ENCODE peak calls at places on chromosomes 2 and 18, in four cellular contexts. E is Daoy, X is germinal center, C is NCI-H1436. S is an unnamed sample.

GRCh38 chr2:236718207-236718992 is 148.8 kb downstream of the ACKR3 start:
- DNase-seq in X (no peak), E (peak), C (no peak), S (no peak)

GRCh38 chr2:30040147-30040546 is 106.7 kb upstream of the YPEL5 start:
- DNase-seq in X (no peak), C (no peak), E (no peak), S (no peak)

GRCh38 chr2:8626572-8626971 is 55.3 kb upstream of the ID2 start:
- DNase-seq in X (no peak), C (no peak), E (no peak), S (no peak)

GRCh38 chr2:142423603-142424002 is 292.8 kb upstream of the LRP1B start:
- DNase-seq in C (no peak), X (no peak), E (no peak), S (peak)

GRCh38 chr2:85589166-85589565 is 4.9 kb downstream of the VAMP5 start:
- DNase-seq in E (no peak), C (no peak), X (no peak), S (no peak)

GRCh38 chr2:130374587-130375290 is 18.9 kb downstream of the PTPN18 start:
- DNase-seq in E (no peak), C (no peak), X (no peak), S (no peak)

GRCh38 chr2:151808258-151809072 is 19.8 kb downstream of the ARL5A start:
- DNase-seq in C (peak), X (peak), E (no peak), S (peak)

GRCh38 chr2:62118160-62118559 is 77.8 kb upstream of the B3GNT2 start:
- DNase-seq in X (no peak), C (no peak), E (no peak), S (no peak)

GRCh38 chr2:231670892-231671616 is 37.3 kb upstream of the PTMA start:
- DNase-seq in X (no peak), E (no peak), C (no peak), S (peak)

GRCh38 chr2:178526256-178526655 is 46.0 kb downstream of the PLEKHA3 start:
- DNase-seq in C (no peak), X (no peak), E (no peak), S (no peak)

GRCh38 chr18:58041633-58042032 is 2.4 kb upstream of the NEDD4L start:
- DNase-seq in E (peak), C (no peak), X (no peak), S (no peak)

GRCh38 chr2:225995788-225996476 is 596.4 kb downstream of the NYAP2 start:
- DNase-seq in E (peak), C (no peak), X (no peak), S (no peak)

GRCh38 chr2:148524519-148524919 is 120.0 kb upstream of the EPC2 start:
- DNase-seq in X (no peak), C (no peak), E (no peak), S (no peak)

GRCh38 chr2:199975297-199975895 is 20.0 kb downstream of the MAIP1 start:
- DNase-seq in X (no peak), C (no peak), E (no peak), S (no peak)

GRCh38 chr2:130371723-130372054 is 15.8 kb downstream of the PTPN18 start:
- DNase-seq in E (no peak), C (no peak), X (no peak), S (no peak)

GRCh38 chr2:10460366-10460796 is 12.3 kb upstream of the ODC1 start:
- DNase-seq in E (no peak), X (no peak), C (no peak), S (no peak)

GRCh38 chr18:50080932-50081560 is 113.9 kb downstream of the MYO5B start:
- DNase-seq in X (no peak), E (peak), C (no peak), S (no peak)

GRCh38 chr2:130252880-130253645 is 54.8 kb upstream of the TUBA3E start:
- DNase-seq in E (peak), C (no peak), X (no peak), S (no peak)

GRCh38 chr2:9071032-9071431 is 67.5 kb upstream of the MBOAT2 start:
- DNase-seq in X (no peak), E (peak), C (no peak), S (no peak)

GRCh38 chr2:239819974-239820555 is 205.1 kb downstream of the NDUFA10 start:
- DNase-seq in X (no peak), E (no peak), C (no peak), S (no peak)

GRCh38 chr2:29039718-29040480 is 34.4 kb downstream of the PCARE start:
- DNase-seq in E (no peak), C (no peak), X (no peak), S (peak)

GRCh38 chr2:43273477-43273876 is 47.1 kb upstream of the ZFP36L2 start:
- DNase-seq in E (peak), X (no peak), C (no peak), S (no peak)

GRCh38 chr18:70047931-70048603 is 100.4 kb upstream of the CD226 start:
- DNase-seq in C (no peak), X (no peak), E (no peak), S (no peak)

GRCh38 chr2:149355712-149356422 is 25.5 kb downstream of the LYPD6 start:
- DNase-seq in C (no peak), X (no peak), E (no peak), S (no peak)

GRCh38 chr2:134727385-134727784 is 8.6 kb upstream of the TMEM163 start:
- DNase-seq in C (no peak), X (no peak), E (peak), S (no peak)

GRCh38 chr2:213119061-213119809 is 32.2 kb downstream of the IKZF2 start:
- DNase-seq in X (peak), C (no peak), E (peak), S (no peak)

GRCh38 chr18:50805732-50806131 is 14.1 kb downstream of the MRO start:
- DNase-seq in X (no peak), C (no peak), E (no peak), S (no peak)

GRCh38 chr2:88654714-88655113 is 27.4 kb upstream of the EIF2AK3 start:
- DNase-seq in C (no peak), E (peak), X (no peak), S (no peak)

GRCh38 chr2:203025592-203025991 is 10.9 kb downstream of the NBEAL1 start:
- DNase-seq in E (no peak), X (no peak), C (no peak), S (no peak)

GRCh38 chr18:58058720-58059119 is 14.7 kb downstream of the NEDD4L start:
- DNase-seq in X (no peak), E (no peak), C (no peak), S (no peak)

GRCh38 chr2:224122542-224122941 is 83.5 kb upstream of the SERPINE2 start:
- DNase-seq in X (no peak), C (no peak), E (no peak), S (no peak)

GRCh38 chr2:208872591-208872990 is 466.0 kb downstream of the PTH2R start:
- DNase-seq in C (no peak), X (no peak), E (no peak), S (no peak)

GRCh38 chr2:29518010-29518409 is 402.8 kb downstream of the CLIP4 start:
- DNase-seq in X (no peak), C (no peak), E (no peak), S (no peak)

GRCh38 chr18:56952026-56952425 is 194.9 kb upstream of the BOD1L2 start:
- DNase-seq in X (no peak), C (no peak), E (no peak), S (no peak)

S was measured in MM.1S.